ENCODE peak calls at places on chromosome 11, in five cellular contexts. Q is iPS-NIHi11, B is aorta, P is dermis microvascular lymphatic vessel endothelial cell, M is T-helper 2 cell. N is an unnamed sample.

GRCh38 chr11:128874406-128874805 is 7.3 kb upstream of the KCNJ1 start:
- DNase-seq in Q (no peak), B (no peak), P (no peak), M (no peak), N (no peak)

GRCh38 chr11:34313099-34313517 is 44.7 kb downstream of the ABTB2 start:
- DNase-seq in Q (peak; percentile 26), B (no peak), P (no peak), M (no peak), N (no peak)

GRCh38 chr11:130244851-130245250 is 69.9 kb downstream of the ZBTB44 start:
- DNase-seq in Q (no peak), B (no peak), P (no peak), M (no peak), N (no peak)

GRCh38 chr11:1749787-1750351 is 526 bp downstream of the IFITM10 start:
- DNase-seq in Q (no peak), B (peak; percentile 80), P (no peak), M (no peak), N (no peak)

GRCh38 chr11:65501530-65502273 is 2.9 kb downstream of the MALAT1 start:
- DNase-seq in Q (no peak), B (peak; percentile 42), P (no peak), M (no peak), N (peak; percentile 62)

GRCh38 chr11:36033082-36033751 is 89.4 kb downstream of the LDLRAD3 start:
- DNase-seq in Q (peak; percentile 43), B (no peak), P (no peak), M (no peak), N (no peak)

GRCh38 chr11:111631034-111631665 is 28.9 kb downstream of the SIK2 start:
- DNase-seq in Q (no peak), B (no peak), P (no peak), M (no peak), N (no peak)

GRCh38 chr11:66967670-66968425 is 7.3 kb upstream of the C11orf86 start:
- DNase-seq in Q (no peak), B (peak; percentile 58), P (peak; percentile 39), M (no peak), N (peak; percentile 40)

GRCh38 chr11:119547511-119547910 is 124.5 kb upstream of the THY1 start:
- DNase-seq in Q (no peak), B (no peak), P (no peak), M (no peak), N (no peak)

GRCh38 chr11:17343907-17344306 is 7.7 kb upstream of the NCR3LG1 start:
- DNase-seq in Q (no peak), B (no peak), P (no peak), M (no peak), N (peak; percentile 15)

GRCh38 chr11:210122-210802 is 2.8 kb downstream of the RIC8A start:
- DNase-seq in Q (no peak), B (no peak), P (no peak), M (no peak), N (peak; percentile 92)

GRCh38 chr11:77999446-77999845 is 5.0 kb upstream of the INTS4 start:
- DNase-seq in Q (no peak), B (no peak), P (no peak), M (no peak), N (no peak)

GRCh38 chr11:33413296-33413695 is 156.1 kb downstream of the HIPK3 start:
- DNase-seq in Q (no peak), B (no peak), P (no peak), M (no peak), N (no peak)

GRCh38 chr11:118230088-118230487 is 5.3 kb upstream of the JAML start:
- DNase-seq in Q (no peak), B (no peak), P (no peak), M (no peak), N (no peak)

GRCh38 chr11:19625438-19625837 is 87.2 kb upstream of the NAV2 start:
- DNase-seq in Q (no peak), B (no peak), P (no peak), M (no peak), N (no peak)

GRCh38 chr11:87033561-87033960 is 4.2 kb upstream of the TMEM135 start:
- DNase-seq in Q (no peak), B (no peak), P (no peak), M (no peak), N (no peak)

GRCh38 chr11:21229224-21229623 is 559.8 kb downstream of the NELL1 start:
- DNase-seq in Q (no peak), B (no peak), P (no peak), M (no peak), N (no peak)

GRCh38 chr11:83835423-83835822 is 549.3 kb upstream of the CCDC90B start:
- DNase-seq in Q (no peak), B (no peak), P (no peak), M (no peak), N (no peak)

GRCh38 chr11:128210148-128210940 is 377.0 kb downstream of the ETS1 start:
- DNase-seq in Q (peak; percentile 64), B (no peak), P (peak; percentile 94), M (no peak), N (peak; percentile 27)

GRCh38 chr11:19743622-19744021 is 31.0 kb downstream of the NAV2 start:
- DNase-seq in Q (no peak), B (no peak), P (no peak), M (no peak), N (no peak)

GRCh38 chr11:95915051-95915450 is 8.9 kb downstream of the MTMR2 start:
- DNase-seq in Q (no peak), B (no peak), P (no peak), M (no peak), N (no peak)

GRCh38 chr11:36241512-36241911 is 47.7 kb downstream of the COMMD9 start:
- DNase-seq in Q (no peak), B (no peak), P (no peak), M (no peak), N (no peak)

GRCh38 chr11:104967493-104968364 is 645 bp downstream of the CASP4 start:
- DNase-seq in Q (no peak), B (no peak), P (no peak), M (no peak), N (peak; percentile 47)

GRCh38 chr11:117127164-117127563 is 16.9 kb upstream of the PAFAH1B2 start:
- DNase-seq in Q (no peak), B (no peak), P (no peak), M (no peak), N (no peak)

GRCh38 chr11:102900346-102900745 is 25.6 kb upstream of the MMP12 start:
- DNase-seq in Q (no peak), B (no peak), P (no peak), M (no peak), N (no peak)

GRCh38 chr11:72483412-72484186 is 49.3 kb upstream of the CLPB start:
- DNase-seq in Q (no peak), B (no peak), P (peak; percentile 99), M (no peak), N (peak; percentile 56)

GRCh38 chr11:80165763-80166162 is 724.9 kb upstream of the TENM4 start:
- DNase-seq in Q (no peak), B (no peak), P (no peak), M (no peak), N (no peak)

GRCh38 chr11:8593455-8593854 is 573 bp downstream of the STK33 start:
- DNase-seq in Q (no peak), B (no peak), P (no peak), M (no peak), N (no peak)

GRCh38 chr11:9663699-9664275 is at the start of gene SWAP70:
- DNase-seq in Q (peak; percentile 97), B (peak; percentile 95), P (peak; percentile 57), M (peak; percentile 67), N (peak; percentile 87)

GRCh38 chr11:116882386-116882785 is 45.0 kb upstream of the APOA1 start:
- DNase-seq in Q (no peak), B (no peak), P (no peak), M (no peak), N (peak; percentile 29)

GRCh38 chr11:129694538-129694937 is 121.1 kb upstream of the TMEM45B start:
- DNase-seq in Q (no peak), B (no peak), P (no peak), M (no peak), N (peak; percentile 14)

GRCh38 chr11:106424111-106424510 is 346.6 kb downstream of the AASDHPPT start:
- DNase-seq in Q (no peak), B (no peak), P (no peak), M (no peak), N (peak; percentile 40)

GRCh38 chr11:78251083-78251699 is 62.5 kb downstream of the USP35 start:
- DNase-seq in Q (no peak), B (no peak), P (no peak), M (no peak), N (no peak)

GRCh38 chr11:132045116-132045515 is 674.7 kb downstream of the NTM start:
- DNase-seq in Q (no peak), B (no peak), P (no peak), M (no peak), N (no peak)

GRCh38 chr11:134857035-134857434 is 445.0 kb upstream of the B3GAT1 start:
- DNase-seq in Q (no peak), B (no peak), P (no peak), M (no peak), N (no peak)

GRCh38 chr11:70226967-70227366 is 23.9 kb downstream of the FADD start:
- DNase-seq in Q (peak; percentile 71), B (peak; percentile 21), P (no peak), M (no peak), N (no peak)

GRCh38 chr11:93784935-93785360 is 866 bp downstream of the MED17 start:
- DNase-seq in Q (peak; percentile 22), B (no peak), P (no peak), M (no peak), N (peak; percentile 59)

GRCh38 chr11:69437001-69437875 is 44.2 kb upstream of the LINC01488 start:
- DNase-seq in Q (peak; percentile 80), B (peak; percentile 37), P (no peak), M (no peak), N (no peak)

GRCh38 chr11:134711563-134711962 is 299.5 kb upstream of the B3GAT1 start:
- DNase-seq in Q (no peak), B (no peak), P (no peak), M (no peak), N (no peak)